ENCODE peak calls at places on chromosomes 4 and X, in ten cellular contexts. One of them, this sample, is unnamed.

GRCh38 chr4:47536956-47537355 is 51.9 kb downstream of the ATP10D start:
- DNase-seq in ovary: no peak
- DNase-seq in testis: no peak
- DNase-seq in body of pancreas: no peak
- DNase-seq in H1: no peak
- DNase-seq in suprapubic skin: no peak
- DNase-seq in tibial nerve: no peak
- DNase-seq in esophagus squamous epithelium: no peak
- DNase-seq in upper lobe of left lung: no peak
- DNase-seq in heart left ventricle: no peak
- DNase-seq in this sample: no peak

GRCh38 chr4:8771666-8772065 is 100.0 kb downstream of the HMX1 start:
- DNase-seq in ovary: no peak
- DNase-seq in testis: no peak
- DNase-seq in body of pancreas: no peak
- DNase-seq in H1: no peak
- DNase-seq in suprapubic skin: no peak
- DNase-seq in tibial nerve: no peak
- DNase-seq in esophagus squamous epithelium: no peak
- DNase-seq in upper lobe of left lung: no peak
- DNase-seq in heart left ventricle: no peak
- DNase-seq in this sample: peak

GRCh38 chr4:609400-610050 is 15.8 kb upstream of the PDE6B start:
- DNase-seq in ovary: no peak
- DNase-seq in testis: no peak
- DNase-seq in body of pancreas: no peak
- DNase-seq in H1: no peak
- DNase-seq in suprapubic skin: peak
- DNase-seq in tibial nerve: no peak
- DNase-seq in esophagus squamous epithelium: no peak
- DNase-seq in upper lobe of left lung: peak
- DNase-seq in heart left ventricle: no peak
- DNase-seq in this sample: peak

GRCh38 chrX:41273638-41274037 is 60.3 kb upstream of the DDX3X start:
- DNase-seq in ovary: no peak
- DNase-seq in testis: no peak
- DNase-seq in body of pancreas: no peak
- DNase-seq in H1: no peak
- DNase-seq in suprapubic skin: no peak
- DNase-seq in tibial nerve: no peak
- DNase-seq in esophagus squamous epithelium: no peak
- DNase-seq in upper lobe of left lung: no peak
- DNase-seq in heart left ventricle: no peak
- DNase-seq in this sample: no peak

GRCh38 chrX:77160301-77160700 is 286.9 kb upstream of the FGF16 start:
- DNase-seq in ovary: no peak
- DNase-seq in testis: peak
- DNase-seq in body of pancreas: no peak
- DNase-seq in H1: peak
- DNase-seq in suprapubic skin: no peak
- DNase-seq in tibial nerve: no peak
- DNase-seq in esophagus squamous epithelium: no peak
- DNase-seq in upper lobe of left lung: no peak
- DNase-seq in heart left ventricle: no peak
- DNase-seq in this sample: no peak

GRCh38 chrX:24097741-24098140 is 43.0 kb downstream of the EIF2S3 start:
- DNase-seq in ovary: no peak
- DNase-seq in testis: no peak
- DNase-seq in body of pancreas: no peak
- DNase-seq in H1: no peak
- DNase-seq in suprapubic skin: no peak
- DNase-seq in tibial nerve: no peak
- DNase-seq in esophagus squamous epithelium: no peak
- DNase-seq in upper lobe of left lung: no peak
- DNase-seq in heart left ventricle: no peak
- DNase-seq in this sample: no peak

GRCh38 chrX:47900833-47901232 is 64.1 kb downstream of the ZNF81 start:
- DNase-seq in ovary: no peak
- DNase-seq in testis: no peak
- DNase-seq in body of pancreas: no peak
- DNase-seq in H1: no peak
- DNase-seq in suprapubic skin: no peak
- DNase-seq in tibial nerve: no peak
- DNase-seq in esophagus squamous epithelium: no peak
- DNase-seq in upper lobe of left lung: no peak
- DNase-seq in heart left ventricle: no peak
- DNase-seq in this sample: no peak

GRCh38 chr4:177190995-177191568 is 118.6 kb upstream of the NEIL3 start:
- DNase-seq in ovary: no peak
- DNase-seq in testis: no peak
- DNase-seq in body of pancreas: no peak
- DNase-seq in H1: no peak
- DNase-seq in suprapubic skin: no peak
- DNase-seq in tibial nerve: no peak
- DNase-seq in esophagus squamous epithelium: no peak
- DNase-seq in upper lobe of left lung: no peak
- DNase-seq in heart left ventricle: no peak
- DNase-seq in this sample: no peak

GRCh38 chr4:121072836-121073362 is 564 bp upstream of the NDNF start:
- DNase-seq in ovary: no peak
- DNase-seq in testis: peak
- DNase-seq in body of pancreas: no peak
- DNase-seq in H1: no peak
- DNase-seq in suprapubic skin: peak
- DNase-seq in tibial nerve: no peak
- DNase-seq in esophagus squamous epithelium: no peak
- DNase-seq in upper lobe of left lung: peak
- DNase-seq in heart left ventricle: peak
- DNase-seq in this sample: no peak

GRCh38 chrX:33968611-33969010 is 163.5 kb downstream of the FAM47A start:
- DNase-seq in ovary: no peak
- DNase-seq in testis: no peak
- DNase-seq in body of pancreas: no peak
- DNase-seq in H1: no peak
- DNase-seq in suprapubic skin: no peak
- DNase-seq in tibial nerve: no peak
- DNase-seq in esophagus squamous epithelium: no peak
- DNase-seq in upper lobe of left lung: no peak
- DNase-seq in heart left ventricle: no peak
- DNase-seq in this sample: no peak

GRCh38 chr4:165628572-165628971 is 244.5 kb upstream of the TLL1 start:
- DNase-seq in ovary: no peak
- DNase-seq in testis: no peak
- DNase-seq in body of pancreas: no peak
- DNase-seq in H1: no peak
- DNase-seq in suprapubic skin: no peak
- DNase-seq in tibial nerve: no peak
- DNase-seq in esophagus squamous epithelium: no peak
- DNase-seq in upper lobe of left lung: no peak
- DNase-seq in heart left ventricle: no peak
- DNase-seq in this sample: no peak

GRCh38 chr4:84939111-84939510 is 27.4 kb downstream of the WDFY3 start:
- DNase-seq in ovary: no peak
- DNase-seq in testis: no peak
- DNase-seq in body of pancreas: no peak
- DNase-seq in H1: no peak
- DNase-seq in suprapubic skin: no peak
- DNase-seq in tibial nerve: no peak
- DNase-seq in esophagus squamous epithelium: no peak
- DNase-seq in upper lobe of left lung: no peak
- DNase-seq in heart left ventricle: no peak
- DNase-seq in this sample: no peak

GRCh38 chr4:80197601-80198444 is 520 bp downstream of the PRDM8 start:
- DNase-seq in ovary: no peak
- DNase-seq in testis: no peak
- DNase-seq in body of pancreas: no peak
- DNase-seq in H1: no peak
- DNase-seq in suprapubic skin: no peak
- DNase-seq in tibial nerve: no peak
- DNase-seq in esophagus squamous epithelium: no peak
- DNase-seq in upper lobe of left lung: no peak
- DNase-seq in heart left ventricle: no peak
- DNase-seq in this sample: no peak

GRCh38 chr4:125389713-125390112 is 75.0 kb downstream of the FAT4 start:
- DNase-seq in ovary: no peak
- DNase-seq in testis: no peak
- DNase-seq in body of pancreas: no peak
- DNase-seq in H1: no peak
- DNase-seq in suprapubic skin: no peak
- DNase-seq in tibial nerve: no peak
- DNase-seq in esophagus squamous epithelium: no peak
- DNase-seq in upper lobe of left lung: no peak
- DNase-seq in heart left ventricle: no peak
- DNase-seq in this sample: no peak

GRCh38 chr4:49000806-49001205 is 14.7 kb downstream of the CWH43 start:
- DNase-seq in ovary: no peak
- DNase-seq in testis: no peak
- DNase-seq in body of pancreas: no peak
- DNase-seq in H1: no peak
- DNase-seq in suprapubic skin: no peak
- DNase-seq in tibial nerve: no peak
- DNase-seq in esophagus squamous epithelium: no peak
- DNase-seq in upper lobe of left lung: no peak
- DNase-seq in heart left ventricle: no peak
- DNase-seq in this sample: no peak

GRCh38 chr4:38574559-38575333 is 89.3 kb upstream of the KLF3 start:
- DNase-seq in ovary: no peak
- DNase-seq in testis: no peak
- DNase-seq in body of pancreas: peak
- DNase-seq in H1: no peak
- DNase-seq in suprapubic skin: no peak
- DNase-seq in tibial nerve: no peak
- DNase-seq in esophagus squamous epithelium: no peak
- DNase-seq in upper lobe of left lung: peak
- DNase-seq in heart left ventricle: no peak
- DNase-seq in this sample: no peak

GRCh38 chr4:46389301-46389761 is 597 bp downstream of the GABRA2 start:
- DNase-seq in ovary: no peak
- DNase-seq in testis: peak
- DNase-seq in body of pancreas: no peak
- DNase-seq in H1: no peak
- DNase-seq in suprapubic skin: no peak
- DNase-seq in tibial nerve: no peak
- DNase-seq in esophagus squamous epithelium: no peak
- DNase-seq in upper lobe of left lung: no peak
- DNase-seq in heart left ventricle: no peak
- DNase-seq in this sample: no peak

GRCh38 chr4:146072381-146072780 is 103.1 kb upstream of the LSM6 start:
- DNase-seq in ovary: no peak
- DNase-seq in testis: no peak
- DNase-seq in body of pancreas: no peak
- DNase-seq in H1: no peak
- DNase-seq in suprapubic skin: no peak
- DNase-seq in tibial nerve: no peak
- DNase-seq in esophagus squamous epithelium: no peak
- DNase-seq in upper lobe of left lung: no peak
- DNase-seq in heart left ventricle: no peak
- DNase-seq in this sample: no peak

GRCh38 chr4:158446106-158446505 is 75.6 kb upstream of the RXFP1 start:
- DNase-seq in ovary: no peak
- DNase-seq in testis: no peak
- DNase-seq in body of pancreas: no peak
- DNase-seq in H1: no peak
- DNase-seq in suprapubic skin: no peak
- DNase-seq in tibial nerve: no peak
- DNase-seq in esophagus squamous epithelium: no peak
- DNase-seq in upper lobe of left lung: no peak
- DNase-seq in heart left ventricle: no peak
- DNase-seq in this sample: no peak

GRCh38 chrX:130144509-130144908 is 21.1 kb downstream of the AIFM1 start:
- DNase-seq in ovary: no peak
- DNase-seq in testis: no peak
- DNase-seq in body of pancreas: no peak
- DNase-seq in H1: no peak
- DNase-seq in suprapubic skin: no peak
- DNase-seq in tibial nerve: no peak
- DNase-seq in esophagus squamous epithelium: no peak
- DNase-seq in upper lobe of left lung: no peak
- DNase-seq in heart left ventricle: no peak
- DNase-seq in this sample: no peak
- TF ChIP-seq CTCF in ovary: no peak
- TF ChIP-seq CTCF in testis: no peak
- TF ChIP-seq CTCF in body of pancreas: no peak
- TF ChIP-seq CTCF in H1: no peak
- TF ChIP-seq CTCF in suprapubic skin: no peak
- TF ChIP-seq CTCF in tibial nerve: no peak
- TF ChIP-seq CTCF in esophagus squamous epithelium: no peak
- TF ChIP-seq CTCF in upper lobe of left lung: no peak
- TF ChIP-seq CTCF in heart left ventricle: no peak
- TF ChIP-seq CTCF in this sample: no peak

GRCh38 chr4:100299019-100299418 is 108.8 kb upstream of the DDIT4L start:
- DNase-seq in ovary: peak
- DNase-seq in testis: peak
- DNase-seq in body of pancreas: no peak
- DNase-seq in H1: no peak
- DNase-seq in suprapubic skin: no peak
- DNase-seq in tibial nerve: peak
- DNase-seq in esophagus squamous epithelium: no peak
- DNase-seq in upper lobe of left lung: no peak
- DNase-seq in heart left ventricle: peak
- DNase-seq in this sample: peak
- TF ChIP-seq POLR2A in ovary: no peak
- TF ChIP-seq POLR2A in testis: no peak
- TF ChIP-seq POLR2A in body of pancreas: no peak
- TF ChIP-seq POLR2A in H1: no peak
- TF ChIP-seq POLR2A in suprapubic skin: no peak
- TF ChIP-seq POLR2A in tibial nerve: no peak
- TF ChIP-seq POLR2A in esophagus squamous epithelium: no peak
- TF ChIP-seq POLR2A in upper lobe of left lung: no peak
- TF ChIP-seq POLR2A in heart left ventricle: no peak
- TF ChIP-seq POLR2A in this sample: no peak

DNA sequence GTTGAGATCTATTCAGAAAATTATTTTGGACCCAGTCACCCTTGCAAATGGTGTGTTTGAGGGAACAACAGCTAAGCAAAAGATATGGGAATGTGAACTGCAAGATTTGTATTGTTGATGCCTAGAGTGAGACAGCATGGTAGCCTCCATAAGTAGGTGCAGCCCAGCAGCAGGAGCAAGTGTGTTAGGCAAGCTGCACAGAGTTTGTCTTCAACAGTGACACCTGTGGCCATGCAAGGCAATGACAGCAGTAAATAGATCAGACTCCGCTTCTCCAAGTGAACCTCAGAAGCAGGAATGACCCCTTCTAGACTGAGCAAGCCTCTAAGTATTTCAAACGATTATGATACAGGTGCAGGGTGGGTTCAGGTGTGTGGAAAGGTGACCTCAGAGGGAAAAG is 133.4 kb upstream of the MSX1 start:
- DNase-seq in ovary: no peak
- DNase-seq in testis: no peak
- DNase-seq in body of pancreas: no peak
- DNase-seq in H1: no peak
- DNase-seq in suprapubic skin: peak
- DNase-seq in tibial nerve: no peak
- DNase-seq in esophagus squamous epithelium: no peak
- DNase-seq in upper lobe of left lung: no peak
- DNase-seq in heart left ventricle: no peak
- DNase-seq in this sample: no peak
- TF ChIP-seq CTCF in ovary: no peak
- TF ChIP-seq CTCF in testis: peak
- TF ChIP-seq CTCF in body of pancreas: no peak
- TF ChIP-seq CTCF in H1: peak
- TF ChIP-seq CTCF in suprapubic skin: no peak
- TF ChIP-seq CTCF in tibial nerve: no peak
- TF ChIP-seq CTCF in esophagus squamous epithelium: no peak
- TF ChIP-seq CTCF in upper lobe of left lung: no peak
- TF ChIP-seq CTCF in heart left ventricle: no peak
- TF ChIP-seq CTCF in this sample: no peak

GRCh38 chr4:98261291-98262271 is at the start of gene RAP1GDS1:
- DNase-seq in ovary: no peak
- DNase-seq in testis: peak
- DNase-seq in body of pancreas: peak
- DNase-seq in H1: no peak
- DNase-seq in suprapubic skin: peak
- DNase-seq in tibial nerve: peak
- DNase-seq in esophagus squamous epithelium: peak
- DNase-seq in upper lobe of left lung: peak
- DNase-seq in heart left ventricle: peak
- DNase-seq in this sample: peak
- TF ChIP-seq POLR2A in ovary: no peak
- TF ChIP-seq POLR2A in testis: no peak
- TF ChIP-seq POLR2A in body of pancreas: no peak
- TF ChIP-seq POLR2A in H1: no peak
- TF ChIP-seq POLR2A in suprapubic skin: no peak
- TF ChIP-seq POLR2A in tibial nerve: no peak
- TF ChIP-seq POLR2A in esophagus squamous epithelium: no peak
- TF ChIP-seq POLR2A in upper lobe of left lung: no peak
- TF ChIP-seq POLR2A in heart left ventricle: no peak
- TF ChIP-seq POLR2A in this sample: no peak